ENCODE peak calls at places on chromosomes 7 and 10, in ten cellular contexts. K is T-helper 9 cell; V is A549; E is GM20000; F is left ventricle myocardium inferior; H is A172; D is sigmoid colon; M is AML-193; S is heart left ventricle; Z is activated CD4-positive, alpha-beta T cell treated with anti-CD3 and anti-CD28 coated beads, Interleukin-2, amount 10 ng/mL, durations not matched to agents 7 days and 5 days. Q is an unnamed sample.

GRCh38 chr7:27148031-27148775 is 629 bp upstream of the HOXA6 start:
- DNase-seq in E (no peak), F (no peak), V (no peak), M (no peak), K (no peak), D (peak; percentile 75), H (no peak), Z (no peak), S (peak; percentile 51), Q (no peak)

GRCh38 chr10:16602104-16602735 is 80.5 kb upstream of the C1QL3 start:
- DNase-seq in V (no peak), M (no peak), S (no peak), E (no peak), F (no peak), Z (no peak), H (no peak), D (no peak), K (no peak), Q (no peak)

GRCh38 chr7:12764355-12765000 is 77.0 kb downstream of the ARL4A start:
- DNase-seq in E (no peak), D (no peak), F (no peak), V (no peak), K (no peak), H (no peak), S (no peak), Z (no peak), M (no peak), Q (no peak)

GRCh38 chr10:59688921-59689351 is 20.7 kb downstream of the SLC16A9 start:
- DNase-seq in E (no peak), V (no peak), H (peak; percentile 52), K (no peak), D (no peak), S (no peak), Z (no peak), F (no peak), M (no peak), Q (no peak)

GRCh38 chr7:135664046-135664589 is 1.8 kb downstream of the STMP1 start:
- DNase-seq in K (no peak), S (no peak), V (no peak), F (no peak), Z (no peak), H (no peak), M (no peak), E (no peak), D (no peak), Q (no peak)

GRCh38 chr7:77799078-77799964 is 748 bp downstream of the PHTF2 start:
- DNase-seq in M (peak; percentile 82), S (peak; percentile 75), K (peak; percentile 16), D (peak; percentile 78), Z (peak; percentile 19), H (peak; percentile 45), V (peak; percentile 29), E (peak; percentile 21), F (peak; percentile 36), Q (peak; percentile 5)

GRCh38 chr7:92699560-92699959 is 109.4 kb upstream of the FAM133B start:
- DNase-seq in Z (no peak), M (no peak), E (no peak), F (no peak), K (no peak), D (no peak), S (no peak), V (no peak), H (peak; percentile 15), Q (no peak)

GRCh38 chr7:104548861-104549260 is 220.5 kb downstream of the LHFPL3 start:
- DNase-seq in D (no peak), M (peak; percentile 7), H (no peak), V (no peak), K (no peak), E (no peak), S (no peak), Z (no peak), F (no peak), Q (no peak)

GRCh38 chr7:158263964-158264748 is 323.5 kb downstream of the PTPRN2 start:
- DNase-seq in S (no peak), M (no peak), H (no peak), K (no peak), V (no peak), Z (no peak), E (no peak), D (peak; percentile 53), F (no peak), Q (no peak)

GRCh38 chr10:29725133-29725720 is 90.5 kb upstream of the SVIL start:
- DNase-seq in K (no peak), Z (no peak), D (peak; percentile 59), M (peak; percentile 11), S (no peak), F (peak; percentile 30), E (no peak), V (no peak), H (peak; percentile 37), Q (no peak)

GRCh38 chr7:151757274-151757673 is 119.6 kb downstream of the PRKAG2 start:
- DNase-seq in D (no peak), V (no peak), F (no peak), M (no peak), S (no peak), K (no peak), E (no peak), Z (no peak), H (peak; percentile 75), Q (no peak)

GRCh38 chr10:127906548-127907377 is at the start of gene PTPRE:
- DNase-seq in Z (peak; percentile 56), H (peak; percentile 11), K (peak; percentile 47), S (peak; percentile 91), D (peak; percentile 79), V (peak; percentile 44), M (peak; percentile 41), E (peak; percentile 79), F (peak; percentile 82), Q (peak; percentile 61)

GRCh38 chr7:116912269-116912909 is 40.9 kb upstream of the ST7 start:
- DNase-seq in Z (no peak), H (no peak), K (no peak), V (no peak), D (no peak), M (no peak), S (no peak), E (no peak), F (no peak), Q (no peak)

GRCh38 chr10:16995867-16996529 is 133.6 kb downstream of the CUBN start:
- DNase-seq in E (no peak), S (no peak), V (no peak), H (no peak), D (no peak), Z (no peak), M (peak; percentile 11), K (no peak), F (no peak), Q (no peak)

GRCh38 chr10:44860811-44861751 is 50.1 kb upstream of the TMEM72 start:
- DNase-seq in F (no peak), K (no peak), Z (no peak), E (no peak), S (no peak), V (peak; percentile 36), D (peak; percentile 75), H (peak; percentile 96), M (no peak), Q (no peak)

GRCh38 chr10:52483587-52483986 is 169.5 kb downstream of the DKK1 start:
- DNase-seq in K (no peak), Z (no peak), F (no peak), V (no peak), D (no peak), H (peak; percentile 75), M (no peak), E (no peak), S (no peak), Q (no peak)

GRCh38 chr10:23445591-23445990 is 6.7 kb downstream of the OTUD1 start:
- DNase-seq in K (no peak), M (no peak), F (no peak), E (no peak), Z (no peak), S (no peak), H (no peak), D (no peak), V (no peak), Q (no peak)

GRCh38 chr10:93062499-93063216 is 2.1 kb downstream of the CYP26C1 start:
- DNase-seq in K (peak; percentile 28), D (no peak), S (no peak), M (no peak), H (no peak), E (peak; percentile 84), V (peak; percentile 38), F (no peak), Z (peak; percentile 53), Q (no peak)